ENCODE peak calls at places on chromosomes 16 and 17, in four cellular contexts. One of them, this sample, is unnamed.

GRCh38 chr17:78257810-78258322 is 26.4 kb downstream of the TMEM235 start:
- DNase-seq in transverse colon: no peak
- DNase-seq in sigmoid colon: no peak
- DNase-seq in uterus: no peak
- DNase-seq in this sample: no peak

GRCh38 chr16:82094942-82095540 is 60.0 kb downstream of the HSD17B2 start:
- DNase-seq in uterus: peak
- DNase-seq in transverse colon: no peak
- DNase-seq in sigmoid colon: no peak
- DNase-seq in this sample: no peak

GRCh38 chr16:66344533-66345145 is 21.9 kb upstream of the CDH5 start:
- DNase-seq in uterus: no peak
- DNase-seq in transverse colon: no peak
- DNase-seq in sigmoid colon: no peak
- DNase-seq in this sample: no peak

GRCh38 chr16:778447-778846 is 9.7 kb downstream of the RPUSD1 start:
- DNase-seq in transverse colon: no peak
- DNase-seq in uterus: no peak
- DNase-seq in sigmoid colon: no peak
- DNase-seq in this sample: no peak

GRCh38 chr16:1825864-1826690 is 548 bp downstream of the HAGH start:
- DNase-seq in transverse colon: peak
- DNase-seq in uterus: no peak
- DNase-seq in sigmoid colon: no peak
- DNase-seq in this sample: no peak

GRCh38 chr17:4766705-4767104 is 5.0 kb upstream of the TM4SF5 start:
- DNase-seq in uterus: no peak
- DNase-seq in sigmoid colon: no peak
- DNase-seq in transverse colon: no peak
- DNase-seq in this sample: no peak

GRCh38 chr16:57911711-57912110 is 59.2 kb downstream of the CNGB1 start:
- DNase-seq in transverse colon: no peak
- DNase-seq in uterus: no peak
- DNase-seq in sigmoid colon: no peak
- DNase-seq in this sample: no peak

GRCh38 chr17:147796-148740 is 10.7 kb downstream of the SCGB1C2 start:
- DNase-seq in sigmoid colon: peak
- DNase-seq in uterus: peak
- DNase-seq in transverse colon: no peak
- DNase-seq in this sample: peak

GRCh38 chr17:49471089-49471683 is 23.9 kb upstream of the NGFR start:
- DNase-seq in transverse colon: no peak
- DNase-seq in uterus: no peak
- DNase-seq in sigmoid colon: no peak
- DNase-seq in this sample: no peak

GRCh38 chr16:88804173-88804551 is 573 bp downstream of the CDT1 start:
- DNase-seq in uterus: no peak
- DNase-seq in transverse colon: no peak
- DNase-seq in sigmoid colon: no peak
- DNase-seq in this sample: no peak

GRCh38 chr16:88805340-88805715 is 1.7 kb downstream of the CDT1 start:
- DNase-seq in uterus: no peak
- DNase-seq in transverse colon: no peak
- DNase-seq in sigmoid colon: no peak
- DNase-seq in this sample: no peak

GRCh38 chr16:88805887-88806393 is 2.4 kb downstream of the CDT1 start:
- DNase-seq in sigmoid colon: no peak
- DNase-seq in transverse colon: no peak
- DNase-seq in uterus: no peak
- DNase-seq in this sample: no peak

GRCh38 chr16:88803264-88803987 is at the start of gene CDT1:
- DNase-seq in sigmoid colon: peak
- DNase-seq in transverse colon: peak
- DNase-seq in uterus: peak
- DNase-seq in this sample: peak

GRCh38 chr16:88804552-88805339 is 1.2 kb downstream of the CDT1 start:
- DNase-seq in transverse colon: no peak
- DNase-seq in uterus: no peak
- DNase-seq in sigmoid colon: no peak
- DNase-seq in this sample: no peak
- TF ChIP-seq POLR2A in transverse colon: no peak
- TF ChIP-seq POLR2A in uterus: no peak
- TF ChIP-seq POLR2A in sigmoid colon: no peak
- TF ChIP-seq POLR2A in this sample: no peak

DNA sequence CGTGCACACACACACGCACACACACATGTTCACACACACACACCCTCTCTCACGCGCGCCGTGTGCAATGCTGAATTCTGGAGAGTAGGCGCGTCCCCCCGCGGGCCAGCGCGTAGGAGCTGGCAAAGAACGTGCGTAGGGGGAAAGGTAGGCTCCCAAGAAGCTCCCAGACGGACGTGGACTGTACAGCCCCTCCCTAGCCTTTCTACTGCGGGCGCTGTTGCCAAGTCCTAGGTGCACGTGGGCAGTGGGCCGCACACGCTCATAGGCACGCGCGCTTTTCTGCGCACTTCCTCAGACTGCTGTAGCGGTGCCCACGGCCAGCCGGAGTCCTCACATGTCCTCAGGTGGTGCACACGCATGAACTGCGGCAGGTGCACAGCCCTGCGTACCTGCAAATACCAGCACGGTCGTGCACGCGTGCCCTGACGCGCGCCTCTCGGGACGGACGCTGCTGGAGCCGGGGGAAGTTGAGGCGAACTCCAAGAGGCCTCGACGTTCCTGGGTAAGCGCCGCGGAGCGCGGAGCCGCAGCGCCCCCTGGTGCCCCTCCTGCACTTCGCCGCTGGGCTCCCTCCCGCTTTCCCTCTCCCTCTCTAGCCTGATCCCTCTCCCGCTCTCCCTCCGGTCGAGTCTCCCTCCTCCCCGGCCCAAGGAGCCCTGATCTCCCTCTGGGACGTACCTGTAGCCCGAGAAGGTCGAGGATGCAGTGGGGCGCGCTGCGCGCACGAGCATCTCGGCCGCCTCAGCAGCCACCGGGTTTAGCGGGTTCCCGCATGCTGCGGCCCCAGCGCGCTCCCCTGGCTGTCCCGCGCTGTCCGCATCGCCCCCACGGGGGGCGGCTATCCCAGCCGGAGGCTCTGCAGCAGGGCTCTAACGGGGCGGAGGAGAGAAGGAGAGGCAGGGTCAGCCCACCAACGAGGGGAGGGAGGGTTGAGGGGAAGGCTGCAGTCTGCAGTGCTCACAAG is 749 bp downstream of the GRIN2A start:
- DNase-seq in uterus: peak
- DNase-seq in transverse colon: peak
- DNase-seq in sigmoid colon: peak
- DNase-seq in this sample: peak
- H3K4me3 ChIP-seq in uterus: peak
- H3K4me3 ChIP-seq in transverse colon: peak
- H3K4me3 ChIP-seq in sigmoid colon: no peak
- H3K4me3 ChIP-seq in this sample: peak

GRCh38 chr17:8986295-8986694 is 20.8 kb upstream of the PIK3R5 start:
- DNase-seq in uterus: no peak
- DNase-seq in transverse colon: no peak
- DNase-seq in sigmoid colon: no peak
- DNase-seq in this sample: no peak
- TF ChIP-seq CTCF in uterus: no peak
- TF ChIP-seq CTCF in transverse colon: no peak
- TF ChIP-seq CTCF in sigmoid colon: no peak
- TF ChIP-seq CTCF in this sample: no peak

DNA sequence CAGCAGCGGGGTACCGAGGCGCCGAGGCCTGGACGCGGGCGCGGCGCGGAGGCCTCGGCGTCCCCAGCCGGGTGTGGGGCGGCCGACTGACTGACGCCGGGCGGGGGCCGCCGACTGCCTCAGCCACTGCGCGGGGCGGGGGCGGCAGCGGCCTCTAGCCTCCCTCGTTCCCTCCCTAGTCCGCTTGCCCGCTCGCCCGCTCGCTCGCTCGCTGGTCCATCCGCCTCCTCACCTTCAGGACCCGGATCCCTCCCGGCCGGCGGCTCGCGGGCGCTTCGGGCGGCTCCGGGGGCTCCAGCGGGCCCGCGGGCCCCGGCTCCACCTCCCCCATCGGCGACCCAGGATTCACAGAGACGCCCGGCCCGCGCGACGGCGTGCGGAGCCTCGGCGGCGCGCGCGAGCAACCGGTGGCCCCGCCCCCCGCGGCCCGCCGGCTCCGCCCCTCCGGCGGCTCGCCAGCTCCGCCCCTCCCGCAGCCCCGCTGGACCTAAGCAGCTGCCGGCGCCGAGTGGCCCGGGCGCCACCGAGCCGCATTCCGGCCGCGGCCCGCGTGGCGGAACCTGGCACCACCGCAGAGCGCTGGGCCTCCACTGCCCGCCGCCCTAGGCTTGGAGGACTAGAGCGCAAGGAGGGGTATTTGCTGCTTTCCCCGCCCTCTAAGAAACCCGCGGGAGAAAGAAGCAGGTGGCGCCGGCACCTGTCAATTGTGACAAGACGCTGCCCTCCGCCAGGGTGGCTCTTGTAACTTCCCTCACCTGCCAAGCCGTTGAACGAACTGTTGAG is 773 bp downstream of the PHLPP2 start:
- DNase-seq in sigmoid colon: peak
- DNase-seq in transverse colon: peak
- DNase-seq in uterus: peak
- DNase-seq in this sample: peak
- TF ChIP-seq POLR2A in sigmoid colon: no peak
- TF ChIP-seq POLR2A in transverse colon: peak
- TF ChIP-seq POLR2A in uterus: peak
- TF ChIP-seq POLR2A in this sample: peak

GRCh38 chr17:43645450-43645764 is 16.3 kb downstream of the MEOX1 start:
- DNase-seq in transverse colon: no peak
- DNase-seq in sigmoid colon: no peak
- DNase-seq in uterus: no peak
- DNase-seq in this sample: no peak
- H3K4me3 ChIP-seq in transverse colon: no peak
- H3K4me3 ChIP-seq in sigmoid colon: no peak
- H3K4me3 ChIP-seq in uterus: no peak
- H3K4me3 ChIP-seq in this sample: no peak

GRCh38 chr17:80364091-80364691 is 50.8 kb upstream of the ENDOV start:
- DNase-seq in transverse colon: no peak
- DNase-seq in sigmoid colon: peak
- DNase-seq in uterus: no peak
- DNase-seq in this sample: no peak
- TF ChIP-seq CTCF in transverse colon: no peak
- TF ChIP-seq CTCF in sigmoid colon: no peak
- TF ChIP-seq CTCF in uterus: no peak
- TF ChIP-seq CTCF in this sample: peak

GRCh38 chr17:81261582-81262336 is 22.6 kb downstream of the NDUFAF8 start:
- DNase-seq in uterus: no peak
- DNase-seq in sigmoid colon: no peak
- DNase-seq in transverse colon: no peak
- DNase-seq in this sample: no peak
- TF ChIP-seq POLR2A in uterus: no peak
- TF ChIP-seq POLR2A in sigmoid colon: no peak
- TF ChIP-seq POLR2A in transverse colon: no peak
- TF ChIP-seq POLR2A in this sample: no peak

DNA sequence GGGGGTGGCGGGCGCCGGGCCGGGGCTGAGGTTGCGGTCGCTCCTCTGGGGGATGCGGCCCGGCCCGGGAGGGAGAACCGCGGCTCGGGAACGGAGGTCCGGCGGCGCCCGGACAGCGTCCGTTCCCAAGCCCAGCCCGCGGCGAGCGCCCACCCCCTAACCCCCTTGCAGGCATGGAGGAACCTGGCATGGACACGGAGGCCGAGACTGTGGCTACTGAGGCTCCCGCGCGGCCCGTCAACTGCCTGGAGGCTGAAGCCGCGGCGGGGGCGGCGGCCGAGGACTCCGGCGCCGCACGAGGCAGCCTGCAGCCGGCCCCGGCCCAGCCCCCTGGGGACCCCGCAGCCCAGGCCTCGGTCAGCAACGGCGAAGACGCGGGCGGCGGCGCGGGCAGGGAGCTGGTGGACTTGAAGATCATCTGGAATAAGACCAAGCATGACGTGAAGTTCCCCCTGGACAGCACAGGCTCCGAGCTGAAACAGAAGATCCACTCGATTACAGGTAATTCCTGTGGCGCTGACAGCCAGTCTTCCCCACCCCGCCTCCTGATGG is 328 bp downstream of the UBFD1 start:
- DNase-seq in uterus: peak
- DNase-seq in sigmoid colon: peak
- DNase-seq in transverse colon: peak
- DNase-seq in this sample: peak
- H3K4me3 ChIP-seq in uterus: peak
- H3K4me3 ChIP-seq in sigmoid colon: peak
- H3K4me3 ChIP-seq in transverse colon: peak
- H3K4me3 ChIP-seq in this sample: peak

GRCh38 chr16:85900031-85900792 is 1.2 kb downstream of the IRF8 start:
- DNase-seq in sigmoid colon: no peak
- DNase-seq in transverse colon: no peak
- DNase-seq in uterus: no peak
- DNase-seq in this sample: no peak

GRCh38 chr16:85898521-85899442 is at the start of gene IRF8:
- DNase-seq in sigmoid colon: peak
- DNase-seq in transverse colon: peak
- DNase-seq in uterus: no peak
- DNase-seq in this sample: peak

GRCh38 chr16:85897384-85897783 is 1.6 kb upstream of the IRF8 start:
- DNase-seq in transverse colon: no peak
- DNase-seq in uterus: no peak
- DNase-seq in sigmoid colon: no peak
- DNase-seq in this sample: peak

GRCh38 chr16:85901110-85901509 is 2.1 kb downstream of the IRF8 start:
- DNase-seq in uterus: no peak
- DNase-seq in sigmoid colon: no peak
- DNase-seq in transverse colon: no peak
- DNase-seq in this sample: no peak

GRCh38 chr16:85899444-85899843 is 482 bp downstream of the IRF8 start:
- DNase-seq in sigmoid colon: no peak
- DNase-seq in uterus: no peak
- DNase-seq in transverse colon: no peak
- DNase-seq in this sample: peak
- TF ChIP-seq CTCF in sigmoid colon: no peak
- TF ChIP-seq CTCF in uterus: no peak
- TF ChIP-seq CTCF in transverse colon: no peak
- TF ChIP-seq CTCF in this sample: no peak

DNA sequence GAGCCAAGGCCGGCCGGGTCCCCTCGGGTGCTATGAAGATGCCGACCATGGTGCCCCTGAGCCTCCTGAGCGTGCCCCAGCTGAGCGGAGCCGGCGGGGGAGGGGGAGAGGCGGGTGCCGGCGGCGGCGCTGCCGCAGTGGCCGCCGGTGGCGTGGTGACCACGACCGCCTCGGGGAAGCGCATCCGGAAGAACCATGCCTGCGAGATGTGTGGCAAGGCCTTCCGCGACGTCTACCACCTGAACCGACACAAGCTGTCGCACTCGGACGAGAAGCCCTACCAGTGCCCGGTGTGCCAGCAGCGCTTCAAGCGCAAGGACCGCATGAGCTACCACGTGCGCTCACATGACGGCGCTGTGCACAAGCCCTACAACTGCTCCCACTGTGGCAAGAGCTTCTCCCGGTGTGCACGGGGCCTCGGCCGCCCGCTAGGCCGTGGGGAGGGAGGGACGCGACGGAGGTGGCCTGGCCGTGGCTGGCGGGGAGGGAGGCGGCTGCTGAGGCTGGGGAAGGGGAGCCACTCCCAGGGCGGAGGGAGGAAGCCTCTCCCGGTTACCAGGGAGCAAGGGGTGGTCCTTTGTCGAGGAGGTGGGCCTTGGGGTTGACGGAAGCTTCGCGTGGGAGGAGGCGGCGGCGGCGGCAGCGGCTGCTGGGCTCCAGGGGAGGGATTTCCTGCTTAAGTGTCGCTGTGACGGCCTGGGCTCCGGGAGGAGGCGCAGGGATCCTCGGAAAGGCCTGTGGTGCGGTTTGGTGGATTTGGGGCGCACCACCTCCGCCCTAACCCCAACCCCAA is 1.3 kb downstream of the MAZ start:
- DNase-seq in transverse colon: peak
- DNase-seq in uterus: peak
- DNase-seq in sigmoid colon: peak
- DNase-seq in this sample: peak
- TF ChIP-seq POLR2A in transverse colon: peak
- TF ChIP-seq POLR2A in uterus: no peak
- TF ChIP-seq POLR2A in sigmoid colon: peak
- TF ChIP-seq POLR2A in this sample: peak

This sample was measured in adrenal gland.